ENCODE peak calls at places on chromosomes 4 and X, in eight cellular contexts. I is lung; H is hepatocyte; G is thoracic aorta; C is naive thymus-derived CD4-positive, alpha-beta T cell; R is A549; K is heart left ventricle; U is CD8-positive, alpha-beta memory T cell. S is an unnamed sample. For H3K9me3, the result is how much of the 10 kb centered on the place peaks cover.

GRCh38 chr4:180150818-180151217 is 2092.4 kb upstream of the TENM3 start:
- DNase-seq in I (no peak), H (no peak), G (no peak), C (no peak), R (peak), K (no peak), U (no peak), S (no peak)

GRCh38 chr4:103415801-103416200 is 217.7 kb upstream of the CENPE start:
- DNase-seq in I (no peak), H (no peak), G (no peak), C (no peak), R (no peak), K (no peak), U (no peak), S (no peak)

GRCh38 chr4:142901166-142901662 is 55.1 kb upstream of the INPP4B start:
- DNase-seq in I (no peak), H (no peak), G (no peak), C (no peak), R (no peak), K (no peak), U (no peak), S (no peak)

GRCh38 chr4:109729563-109730293 is at the start of gene PLA2G12A:
- DNase-seq in I (peak), H (peak), G (no peak), C (peak), R (peak), K (peak), U (peak), S (peak)

GRCh38 chr4:168598191-168598590 is 101.3 kb downstream of the PALLD start:
- DNase-seq in I (no peak), H (no peak), G (no peak), C (no peak), R (no peak), K (no peak), U (no peak), S (no peak)

GRCh38 chrX:120316587-120317283 is 5.5 kb upstream of the TMEM255A start:
- DNase-seq in I (no peak), H (peak), G (no peak), C (no peak), R (no peak), K (no peak), U (no peak), S (no peak)

GRCh38 chr4:40149960-40150385 is 46.9 kb upstream of the RHOH start:
- DNase-seq in I (peak), H (peak), G (peak), C (peak), R (peak), K (peak), U (peak), S (peak)

GRCh38 chr4:134636332-134637055 is 434.9 kb upstream of the PABPC4L start:
- DNase-seq in I (no peak), H (no peak), G (no peak), C (no peak), R (no peak), K (no peak), U (no peak), S (no peak)

GRCh38 chrX:125407314-125407713 is 87.6 kb downstream of the TEX13C start:
- DNase-seq in I (no peak), H (no peak), G (no peak), C (no peak), R (no peak), K (no peak), U (no peak), S (no peak)

GRCh38 chr4:48472794-48473193 is 10.3 kb upstream of the SLC10A4 start:
- DNase-seq in I (no peak), H (no peak), G (no peak), C (no peak), R (no peak), K (no peak), U (no peak), S (no peak)

GRCh38 chrX:39957816-39958561 is 139.8 kb downstream of the BCOR start:
- DNase-seq in I (no peak), H (peak), G (no peak), C (no peak), R (no peak), K (peak), U (no peak), S (no peak)

GRCh38 chr4:176451441-176451840 is 131.7 kb downstream of the SPCS3 start:
- DNase-seq in I (no peak), H (no peak), G (no peak), C (no peak), R (no peak), K (no peak), U (no peak), S (no peak)

DNA sequence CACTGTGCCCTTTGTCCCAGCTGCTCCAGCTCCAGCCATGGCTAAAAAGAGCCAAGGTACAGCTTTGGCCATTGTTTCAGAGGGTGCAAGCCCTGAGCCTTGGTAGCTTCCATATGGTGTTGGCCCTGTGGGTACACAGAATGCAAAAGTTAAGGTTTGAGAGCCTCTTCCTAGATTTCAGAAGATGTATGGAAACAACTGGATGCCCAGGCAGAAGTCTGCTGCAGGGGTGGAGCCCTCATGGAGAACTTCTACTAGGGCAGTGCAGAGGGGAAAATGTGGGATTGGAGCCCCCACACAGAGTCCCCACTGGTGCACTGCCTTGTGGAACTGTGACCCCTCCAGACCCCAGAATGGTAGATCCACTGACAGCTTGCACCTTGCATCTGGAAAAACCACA is 70.9 kb upstream of the MSX1 start:
- DNase-seq in I (no peak), H (no peak), G (no peak), C (no peak), R (no peak), K (no peak), U (no peak), S (no peak)
- H3K9me3 ChIP-seq in I (under half), H (under half), G (under half), C (under half), R (under half), K (under half), U (under half), S (under half)

GRCh38 chrX:149498767-149499166 is 6.3 kb downstream of the IDS start:
- DNase-seq in I (no peak), H (no peak), G (no peak), C (no peak), R (no peak), K (no peak), U (no peak), S (no peak)
- H3K9me3 ChIP-seq in I (under half), H (under half), G (under half), C (under half), R (under half), K (under half), U (under half), S (under half)

DNA sequence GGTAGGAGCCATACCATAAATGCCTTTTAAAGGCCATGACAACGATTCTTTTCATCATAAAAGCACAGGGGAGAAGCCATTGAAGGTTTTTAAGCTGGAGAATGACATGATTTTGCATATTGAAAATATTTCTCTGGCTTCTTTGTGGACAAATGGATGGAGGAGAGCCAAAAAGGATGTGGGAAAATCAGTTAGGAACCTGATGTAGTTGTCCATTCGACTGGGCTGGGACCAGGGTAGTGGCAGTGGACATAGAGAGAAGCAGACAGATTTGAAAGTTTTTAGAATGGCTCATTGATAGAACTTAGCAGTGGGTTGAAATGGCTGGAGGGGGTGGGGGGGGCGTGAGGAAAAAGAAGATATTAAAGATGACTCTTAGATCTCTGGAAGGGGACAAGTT is 19.7 kb upstream of the MSN start:
- DNase-seq in I (no peak), H (no peak), G (no peak), C (no peak), R (no peak), K (no peak), U (no peak), S (no peak)
- H3K9me3 ChIP-seq in I (under half), H (under half), G (under half), C (under half), R (under half), K (under half), U (under half), S (under half)

GRCh38 chrX:81875800-81876199 is 673.9 kb downstream of the SH3BGRL start:
- DNase-seq in I (no peak), H (no peak), G (no peak), C (no peak), R (no peak), K (no peak), U (no peak), S (no peak)
- H3K9me3 ChIP-seq in I (under half), H (under half), G (under half), C (under half), R (under half), K (under half), U (under half), S (under half)

GRCh38 chr4:173666-174314 is 49.5 kb downstream of the ZNF718 start:
- DNase-seq in I (no peak), H (no peak), G (no peak), C (no peak), R (no peak), K (no peak), U (no peak), S (no peak)
- H3K9me3 ChIP-seq in I (under half), H (under half), G (half or more), C (under half), R (under half), K (under half), U (under half), S (under half)

DNA sequence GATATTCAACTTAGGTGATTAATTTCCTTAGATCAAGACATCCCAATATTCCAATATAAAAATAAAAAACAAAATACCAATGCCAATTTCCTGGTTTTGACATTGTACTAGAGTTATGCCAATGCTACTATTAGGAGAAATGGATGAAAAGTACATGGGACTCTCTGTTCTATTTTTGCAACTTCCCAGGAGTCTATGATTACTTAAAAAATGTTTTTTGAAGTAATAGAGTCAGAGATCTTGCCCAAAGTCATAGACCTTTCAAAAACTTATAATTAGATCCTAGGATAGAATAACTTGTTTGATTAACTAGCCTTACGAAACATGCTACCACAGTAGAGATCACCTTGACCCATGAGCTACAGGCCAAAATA is 73.6 kb upstream of the MAOA start:
- DNase-seq in I (no peak), H (no peak), G (no peak), C (no peak), R (no peak), K (no peak), U (no peak), S (no peak)
- H3K9me3 ChIP-seq in I (under half), H (under half), G (under half), C (under half), R (under half), K (under half), U (under half), S (under half)

DNA sequence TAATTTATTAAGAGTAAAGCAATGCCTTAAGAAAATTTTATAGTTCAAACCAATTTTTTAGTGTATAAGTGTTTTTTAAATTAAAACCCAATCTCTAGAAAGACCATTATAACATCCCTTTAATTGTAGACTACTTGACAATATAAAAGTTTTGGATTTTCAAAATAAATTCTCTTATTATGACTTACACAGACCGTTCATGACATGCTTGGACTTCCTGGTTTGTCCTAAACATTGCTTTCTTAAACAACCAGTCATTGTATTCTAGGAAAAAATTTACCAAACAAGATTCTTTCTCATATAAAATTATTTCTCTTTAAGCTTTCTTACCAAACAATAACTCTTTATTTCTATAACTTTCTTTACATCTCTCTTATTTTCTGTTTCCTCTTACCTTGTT is 49.0 kb upstream of the CXorf51A start:
- DNase-seq in I (no peak), H (no peak), G (no peak), C (no peak), R (no peak), K (no peak), U (no peak), S (no peak)
- H3K9me3 ChIP-seq in I (under half), H (under half), G (under half), C (under half), R (under half), K (under half), U (under half), S (under half)

GRCh38 chrX:79156818-79157217 is 12.3 kb downstream of the GPR174 start:
- DNase-seq in I (no peak), H (no peak), G (no peak), C (no peak), R (no peak), K (no peak), U (no peak), S (no peak)
- H3K9me3 ChIP-seq in I (under half), H (under half), G (under half), C (under half), R (under half), K (under half), U (under half), S (under half)

DNA sequence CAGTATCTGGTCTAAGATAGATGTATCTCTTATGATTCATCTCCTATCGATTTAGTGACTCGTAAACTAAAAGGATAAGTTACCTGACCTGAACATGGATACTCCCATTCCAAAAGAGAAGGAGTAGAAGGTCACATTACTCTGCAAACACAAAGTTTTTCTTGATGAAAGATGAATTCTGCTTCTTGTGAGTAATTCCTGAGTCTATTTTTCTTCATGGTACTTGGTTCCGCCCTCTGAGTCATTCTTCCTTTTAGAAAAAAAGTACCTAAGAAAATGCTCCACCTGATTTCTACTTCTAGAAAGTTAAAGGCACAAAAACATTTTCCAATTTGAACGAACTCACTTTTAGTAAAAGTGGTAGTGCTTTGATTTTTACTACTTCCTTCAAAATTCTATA is 223.0 kb upstream of the SLIT2 start:
- DNase-seq in I (no peak), H (no peak), G (no peak), C (no peak), R (no peak), K (no peak), U (no peak), S (no peak)
- H3K9me3 ChIP-seq in I (under half), H (under half), G (under half), C (under half), R (under half), K (under half), U (under half), S (under half)

GRCh38 chr4:25221377-25221776 is 12.5 kb upstream of the PI4K2B start:
- DNase-seq in I (no peak), H (no peak), G (no peak), C (no peak), R (no peak), K (no peak), U (no peak), S (no peak)
- H3K9me3 ChIP-seq in I (under half), H (under half), G (under half), C (under half), R (under half), K (under half), U (under half), S (under half)

S was measured in T-helper 17 cell.